ENCODE peak calls at places on chromosome 17, in five cellular contexts. I, X, V, F and C are unnamed samples.

GRCh38 chr17:42670199-42670924 is 6.4 kb downstream of the PLEKHH3 start:
- DNase-seq in X (no peak), V (no peak), I (no peak), F (peak; percentile 74), C (no peak)

GRCh38 chr17:45042346-45043120 is 8.9 kb downstream of the DCAKD start:
- DNase-seq in X (no peak), V (no peak), I (no peak), F (no peak), C (no peak)

GRCh38 chr17:14923981-14924380 is 341.1 kb downstream of the PMP22 start:
- DNase-seq in F (no peak), X (no peak), V (no peak), I (peak; percentile 60), C (no peak)

GRCh38 chr17:15377200-15377599 is 35.8 kb upstream of the TEKT3 start:
- DNase-seq in X (no peak), I (peak; percentile 65), F (no peak), V (no peak), C (no peak)

GRCh38 chr17:31525801-31526549 is 134.5 kb downstream of the RAB11FIP4 start:
- DNase-seq in X (no peak), V (no peak), I (no peak), F (no peak), C (peak; percentile 59)

GRCh38 chr17:50264263-50265113 is 9.8 kb upstream of the TMEM92 start:
- DNase-seq in F (peak; percentile 49), V (no peak), X (peak; percentile 67), I (peak; percentile 65), C (peak; percentile 94)

GRCh38 chr17:17456251-17456650 is 20.5 kb upstream of the MED9 start:
- DNase-seq in F (no peak), X (no peak), V (no peak), I (no peak), C (no peak)

GRCh38 chr17:58402679-58403078 is 14.7 kb downstream of the RNF43 start:
- DNase-seq in I (peak; percentile 22), F (no peak), X (no peak), V (no peak), C (no peak)

GRCh38 chr17:29111816-29112499 is 68.2 kb downstream of the MYO18A start:
- DNase-seq in X (peak; percentile 84), F (peak; percentile 86), I (peak; percentile 52), V (peak; percentile 43), C (no peak)

GRCh38 chr17:79979201-79979840 is 56.4 kb downstream of the TBC1D16 start:
- DNase-seq in X (peak; percentile 37), F (no peak), V (no peak), I (no peak), C (peak; percentile 86)

GRCh38 chr17:74467221-74467951 is 952 bp downstream of the CD300A start:
- DNase-seq in F (no peak), X (no peak), I (no peak), V (no peak), C (peak; percentile 47)

GRCh38 chr17:7356072-7356549 is 1.2 kb downstream of the TMEM95 start:
- DNase-seq in I (peak; percentile 56), X (peak; percentile 94), V (peak; percentile 58), F (peak; percentile 88), C (no peak)

GRCh38 chr17:42268236-42268635 is 8.0 kb downstream of the STAT5B start:
- DNase-seq in F (no peak), I (no peak), X (no peak), V (no peak), C (no peak)

GRCh38 chr17:31431098-31431794 is 39.8 kb downstream of the RAB11FIP4 start:
- DNase-seq in X (no peak), F (no peak), V (no peak), I (no peak), C (peak; percentile 13)

GRCh38 chr17:35612924-35613521 is 25.9 kb downstream of the AP2B1 start:
- DNase-seq in I (peak; percentile 70), X (no peak), F (peak; percentile 41), V (no peak), C (no peak)

GRCh38 chr17:81638683-81639082 is 1.7 kb downstream of the TSPAN10 start:
- DNase-seq in X (no peak), I (no peak), F (no peak), V (no peak), C (no peak)

GRCh38 chr17:74147436-74147835 is 56.0 kb upstream of the RPL38 start:
- DNase-seq in F (no peak), I (no peak), X (no peak), V (no peak), C (no peak)

GRCh38 chr17:80773243-80773991 is 218.2 kb upstream of the CHMP6 start:
- DNase-seq in X (no peak), F (no peak), I (peak; percentile 46), V (no peak), C (no peak)

GRCh38 chr17:10776372-10776771 is 27.5 kb downstream of the TMEM238L start:
- DNase-seq in X (no peak), V (no peak), I (no peak), F (no peak), C (no peak)

GRCh38 chr17:76139801-76140660 is 1.0 kb downstream of the FOXJ1 start:
- DNase-seq in I (no peak), F (no peak), V (no peak), X (peak; percentile 77), C (peak; percentile 73)

GRCh38 chr17:49993423-49994037 is 1.5 kb downstream of the DLX3 start:
- DNase-seq in X (peak; percentile 70), I (no peak), F (peak; percentile 62), V (no peak), C (no peak)

GRCh38 chr17:59756236-59756818 is 48.9 kb downstream of the VMP1 start:
- DNase-seq in I (peak; percentile 87), X (no peak), F (no peak), V (no peak), C (no peak)

GRCh38 chr17:45341389-45342158 is 24.8 kb upstream of the MAP3K14 start:
- DNase-seq in F (peak; percentile 85), X (peak; percentile 70), I (peak; percentile 90), V (peak; percentile 33), C (no peak)

GRCh38 chr17:18919963-18920362 is 32.0 kb upstream of the SLC5A10 start:
- DNase-seq in F (no peak), V (no peak), I (no peak), X (no peak), C (no peak)

GRCh38 chr17:4176803-4177472 is 33.9 kb downstream of the CYB5D2 start:
- DNase-seq in F (no peak), V (no peak), X (no peak), I (no peak), C (peak; percentile 60)

GRCh38 chr17:32575865-32576264 is 89.1 kb downstream of the CDK5R1 start:
- DNase-seq in V (no peak), I (no peak), F (no peak), X (no peak), C (no peak)

GRCh38 chr17:42547698-42548069 is 5.0 kb upstream of the HSD17B1 start:
- DNase-seq in I (no peak), X (no peak), F (no peak), V (no peak), C (no peak)

DNA sequence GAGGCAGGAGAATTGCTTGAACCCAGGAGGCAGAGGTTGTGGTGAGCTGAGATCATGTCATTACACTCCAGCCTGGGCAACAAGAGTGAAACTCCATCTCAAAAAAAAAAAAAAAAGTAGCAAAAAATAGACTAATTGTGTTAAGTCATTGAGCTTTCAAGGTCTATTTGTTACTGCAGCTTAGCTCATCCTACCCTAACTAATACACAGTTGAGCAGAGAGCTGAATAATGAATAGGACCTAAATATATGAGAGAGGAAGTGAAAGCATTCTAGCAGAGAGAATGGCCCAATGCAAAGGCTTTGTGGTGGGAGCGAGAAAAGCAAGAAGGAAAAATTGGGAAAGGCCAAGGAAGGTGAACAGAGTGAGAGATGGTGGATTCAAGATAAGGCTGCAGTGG is 128.3 kb downstream of the AXIN2 start:
- DNase-seq in V (no peak), I (no peak), X (no peak), F (no peak), C (no peak)
- TF ChIP-seq CTCF in V (no peak), I (no peak), X (no peak), F (no peak), C (no peak)

DNA sequence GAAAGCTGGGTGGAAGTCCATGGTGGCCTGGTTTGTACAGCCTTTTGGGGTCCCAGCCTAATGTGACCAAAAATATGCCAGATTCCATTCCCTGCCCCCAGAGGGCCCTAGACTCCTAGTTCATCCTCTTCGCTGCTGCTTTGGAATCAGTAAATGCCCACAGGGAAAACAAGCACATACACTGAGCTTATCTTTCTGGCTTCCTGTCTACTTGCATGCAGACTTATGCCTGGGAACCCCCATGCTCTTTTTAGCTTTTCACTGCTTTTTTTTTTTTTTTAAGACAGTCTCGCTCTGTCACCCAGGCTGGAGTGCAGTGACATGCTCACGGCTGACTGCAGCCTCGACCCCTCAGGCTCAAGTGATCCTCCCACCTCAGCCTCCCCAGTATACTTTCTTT is 6.2 kb upstream of the CD300LG start:
- DNase-seq in X (no peak), F (no peak), I (no peak), V (no peak), C (no peak)
- TF ChIP-seq CTCF in X (peak; percentile 9), F (peak; percentile 21), I (peak; percentile 34), V (no peak), C (peak; percentile 64)

DNA sequence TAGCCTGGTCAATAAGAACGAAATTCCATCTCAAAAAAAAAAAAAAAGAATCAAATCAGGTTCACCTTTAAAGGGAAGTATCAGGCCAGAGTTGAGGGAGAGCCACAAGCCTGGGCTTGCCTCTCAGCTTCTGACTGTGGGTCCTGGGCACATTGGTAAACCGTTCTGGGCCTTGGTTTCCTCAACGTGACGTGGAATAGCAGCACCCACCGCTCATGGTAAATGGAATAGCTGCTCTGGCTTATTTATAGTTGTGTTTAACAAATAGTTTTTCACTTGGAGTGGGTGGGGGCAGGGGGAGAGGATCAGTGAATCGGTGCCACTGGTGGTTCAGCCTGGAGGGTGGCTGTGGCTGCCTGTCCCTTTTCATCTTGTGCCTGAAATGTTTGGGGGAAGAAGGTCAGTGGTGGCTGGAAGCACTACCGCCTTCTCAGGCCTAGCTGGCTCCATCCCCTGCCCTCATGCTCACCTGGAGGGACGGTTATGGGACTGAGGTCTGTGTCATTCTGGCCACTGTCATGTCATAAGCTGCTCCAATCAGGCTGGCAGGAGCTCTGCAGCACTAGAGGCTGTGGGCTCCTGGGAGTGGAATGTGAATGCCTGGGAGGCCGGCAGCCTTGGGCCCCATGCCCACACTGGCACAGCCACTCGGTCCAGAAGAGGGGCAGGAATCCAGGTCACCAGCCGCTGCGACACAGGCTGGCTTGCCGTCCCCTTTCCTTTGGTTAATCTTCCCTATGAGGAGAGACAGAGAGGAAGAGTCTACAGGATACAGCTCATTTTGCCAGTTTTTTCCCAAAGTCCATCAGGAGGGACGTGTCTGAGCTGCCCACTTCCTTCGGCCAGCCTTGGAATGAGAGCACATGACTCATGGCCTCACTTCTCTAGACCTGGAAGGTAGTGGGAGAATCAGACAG is 27.0 kb downstream of the CCR7 start:
- DNase-seq in V (no peak), F (no peak), I (no peak), X (peak; percentile 86), C (peak; percentile 72)
- TF ChIP-seq CTCF in V (no peak), F (no peak), I (no peak), X (no peak), C (no peak)

GRCh38 chr17:62673614-62674362 is 46.3 kb downstream of the MRC2 start:
- DNase-seq in X (no peak), I (no peak), F (no peak), V (no peak), C (no peak)

GRCh38 chr17:62672957-62673356 is 45.5 kb downstream of the MRC2 start:
- DNase-seq in V (no peak), X (no peak), F (no peak), I (no peak), C (no peak)

GRCh38 chr17:62670202-62670821 is 42.8 kb downstream of the MRC2 start:
- DNase-seq in F (no peak), X (no peak), I (no peak), V (no peak), C (no peak)

GRCh38 chr17:62674363-62674739 is 46.9 kb downstream of the MRC2 start:
- DNase-seq in I (no peak), F (no peak), V (no peak), X (no peak), C (no peak)

GRCh38 chr17:62671553-62671952 is 44.1 kb downstream of the MRC2 start:
- DNase-seq in I (no peak), X (no peak), V (no peak), F (no peak), C (no peak)
- TF ChIP-seq CTCF in I (no peak), X (no peak), V (no peak), F (no peak), C (no peak)